ENCODE peak calls at places on chromosome 6, in seven cellular contexts. K is HCT116, S is transverse colon, Y is sigmoid colon, N is vagina, I is breast epithelium, U is GM12892. L is an unnamed sample.

GRCh38 chr6:106749611-106750010 is 120.2 kb downstream of the QRSL1 start:
- DNase-seq in U (no peak), Y (no peak), K (no peak), N (no peak), I (no peak), S (no peak), L (no peak)

GRCh38 chr6:85364354-85364753 is 85.5 kb upstream of the NT5E start:
- DNase-seq in N (no peak), K (peak), I (no peak), U (no peak), S (no peak), Y (no peak), L (no peak)

GRCh38 chr6:56366112-56366852 is 118.9 kb upstream of the COL21A1 start:
- DNase-seq in K (no peak), I (no peak), Y (no peak), N (no peak), U (no peak), S (no peak), L (no peak)

GRCh38 chr6:113879186-113880096 is 22.3 kb downstream of the MARCKS start:
- DNase-seq in K (peak), I (no peak), U (no peak), Y (peak), S (peak), N (no peak), L (no peak)

GRCh38 chr6:259901-260508 is 32.3 kb upstream of the DUSP22 start:
- DNase-seq in I (no peak), N (no peak), K (no peak), U (no peak), S (no peak), Y (no peak), L (no peak)

GRCh38 chr6:15132854-15133670 is 112.8 kb upstream of the JARID2 start:
- DNase-seq in N (no peak), I (no peak), Y (peak), U (no peak), K (peak), S (no peak), L (no peak)

GRCh38 chr6:144586986-144587385 is 301.9 kb downstream of the UTRN start:
- DNase-seq in Y (no peak), I (no peak), K (no peak), U (no peak), N (no peak), S (no peak), L (no peak)

GRCh38 chr6:44606976-44607375 is 219.5 kb downstream of the CDC5L start:
- DNase-seq in N (no peak), U (no peak), Y (no peak), K (no peak), I (no peak), S (no peak), L (no peak)

GRCh38 chr6:150241751-150242150 is 98.9 kb downstream of the PPP1R14C start:
- DNase-seq in I (no peak), Y (no peak), K (no peak), N (no peak), U (no peak), S (no peak), L (no peak)

GRCh38 chr6:5135783-5136376 is 50.7 kb downstream of the PPP1R3G start:
- DNase-seq in U (no peak), Y (no peak), N (peak), I (no peak), K (peak), S (no peak), L (no peak)

GRCh38 chr6:1346556-1347186 is 34.8 kb downstream of the FOXQ1 start:
- DNase-seq in S (no peak), K (no peak), N (no peak), I (no peak), U (no peak), Y (no peak), L (no peak)

GRCh38 chr6:117615981-117616961 is 14.0 kb upstream of the GOPC start:
- DNase-seq in U (no peak), N (no peak), S (no peak), Y (no peak), I (no peak), K (no peak), L (no peak)

GRCh38 chr6:116309657-116310056 is 29.9 kb upstream of the TSPYL1 start:
- DNase-seq in S (no peak), N (no peak), U (no peak), I (no peak), Y (no peak), K (no peak), L (no peak)

GRCh38 chr6:131792091-131792496 is 15.7 kb upstream of the ENPP1 start:
- DNase-seq in Y (no peak), N (no peak), K (no peak), I (no peak), U (no peak), S (no peak), L (no peak)

GRCh38 chr6:2959909-2960719 is 11.3 kb downstream of the SERPINB6 start:
- DNase-seq in U (no peak), K (no peak), N (no peak), I (no peak), S (no peak), Y (no peak), L (no peak)

GRCh38 chr6:158631678-158632537 is 12.6 kb downstream of the DYNLT1 start:
- DNase-seq in K (peak), S (peak), N (peak), U (no peak), Y (peak), I (no peak), L (no peak)

GRCh38 chr6:44219053-44219814 is 2.5 kb downstream of the MYMX start:
- DNase-seq in K (no peak), N (no peak), I (peak), U (peak), S (peak), Y (peak), L (peak)

GRCh38 chr6:106939848-106940247 is 34.7 kb downstream of the CD24 start:
- DNase-seq in S (no peak), Y (no peak), U (no peak), N (no peak), I (no peak), K (no peak), L (no peak)

GRCh38 chr6:99588618-99589289 is 17.9 kb upstream of the PRDM13 start:
- DNase-seq in S (peak), U (peak), N (no peak), Y (peak), I (peak), K (no peak), L (peak)

GRCh38 chr6:158220786-158221442 is 52.8 kb downstream of the GTF2H5 start:
- DNase-seq in I (peak), U (peak), Y (peak), K (peak), N (no peak), S (peak), L (no peak)

GRCh38 chr6:13336553-13336952 is 8.2 kb upstream of the TBC1D7 start:
- DNase-seq in U (peak), K (peak), S (peak), N (no peak), Y (peak), I (peak), L (no peak)

GRCh38 chr6:151058021-151058733 is 181.6 kb upstream of the AKAP12 start:
- DNase-seq in I (no peak), U (no peak), Y (no peak), N (no peak), K (no peak), S (no peak), L (no peak)

GRCh38 chr6:20092071-20092566 is 120.2 kb downstream of the MBOAT1 start:
- DNase-seq in U (no peak), S (no peak), I (no peak), K (peak), Y (no peak), N (no peak), L (no peak)

GRCh38 chr6:122400121-122400450 is 634 bp downstream of the HSF2 start:
- DNase-seq in K (no peak), Y (no peak), U (no peak), N (no peak), S (no peak), I (no peak), L (no peak)

GRCh38 chr6:122401104-122401503 is 1.7 kb downstream of the HSF2 start:
- DNase-seq in K (no peak), U (no peak), Y (no peak), I (no peak), S (no peak), N (no peak), L (no peak)

GRCh38 chr6:122400467-122401089 is 1.1 kb downstream of the HSF2 start:
- DNase-seq in K (no peak), U (no peak), I (no peak), S (no peak), N (no peak), Y (no peak), L (no peak)

GRCh38 chr6:122399055-122399347 is 451 bp upstream of the HSF2 start:
- DNase-seq in N (no peak), I (no peak), Y (no peak), K (no peak), S (no peak), U (no peak), L (no peak)

GRCh38 chr6:122399348-122400120 is at the start of gene HSF2:
- DNase-seq in I (peak), U (peak), Y (peak), K (peak), N (peak), S (peak), L (peak)
- TF ChIP-seq POLR2A in I (no peak), U (peak), Y (peak), K (no peak), N (no peak), S (peak), L (peak)

GRCh38 chr6:35727206-35727934 is 9.5 kb upstream of the ARMC12 start:
- DNase-seq in U (peak), Y (peak), N (no peak), K (no peak), S (peak), I (peak), L (peak)
- TF ChIP-seq POLR2AphosphoS5 in U (no peak), Y (peak), N (peak), K (peak), S (no peak), I (no peak), L (no peak)

GRCh38 chr6:37052027-37052628 is 46.7 kb downstream of the FGD2 start:
- DNase-seq in N (no peak), Y (peak), S (no peak), I (no peak), U (no peak), K (no peak), L (no peak)
- TF ChIP-seq POLR2A in N (no peak), Y (no peak), S (no peak), I (no peak), U (no peak), K (no peak), L (no peak)

GRCh38 chr6:25703005-25703404 is 51.0 kb downstream of the SCGN start:
- DNase-seq in K (no peak), N (no peak), Y (no peak), I (no peak), U (no peak), S (no peak), L (no peak)

GRCh38 chr6:25701807-25702206 is 49.8 kb downstream of the SCGN start:
- DNase-seq in Y (no peak), I (no peak), U (no peak), K (no peak), N (no peak), S (no peak), L (no peak)

GRCh38 chr6:25698631-25699030 is 46.6 kb downstream of the SCGN start:
- DNase-seq in U (no peak), K (no peak), Y (no peak), N (no peak), S (no peak), I (no peak), L (no peak)

GRCh38 chr6:25699649-25700048 is 47.6 kb downstream of the SCGN start:
- DNase-seq in N (no peak), S (no peak), K (no peak), I (no peak), U (no peak), Y (no peak), L (no peak)

DNA sequence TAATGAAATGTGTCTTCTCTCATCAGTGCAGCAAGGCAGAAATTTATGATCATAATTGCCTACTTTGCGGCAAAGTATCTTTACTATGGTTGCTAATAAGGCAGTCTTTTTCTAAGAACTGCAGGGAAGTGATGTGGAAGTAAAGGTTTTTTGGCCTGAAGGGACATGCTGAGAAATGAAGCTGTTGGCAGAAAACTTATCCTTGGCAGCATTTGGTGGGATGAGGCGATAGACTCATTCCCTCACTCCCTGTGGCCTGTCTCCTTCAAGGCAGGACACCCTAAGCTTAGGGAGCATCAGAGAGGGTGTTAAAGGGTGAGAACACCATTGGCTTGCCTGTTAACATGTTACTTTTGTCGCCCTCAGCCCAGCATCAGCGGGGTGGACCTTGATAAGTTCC is 48.8 kb downstream of the SCGN start:
- DNase-seq in S (no peak), K (no peak), Y (no peak), N (no peak), U (no peak), I (no peak), L (no peak)
- TF ChIP-seq POLR2AphosphoS5 in S (no peak), K (no peak), Y (no peak), N (no peak), U (no peak), I (no peak), L (no peak)

DNA sequence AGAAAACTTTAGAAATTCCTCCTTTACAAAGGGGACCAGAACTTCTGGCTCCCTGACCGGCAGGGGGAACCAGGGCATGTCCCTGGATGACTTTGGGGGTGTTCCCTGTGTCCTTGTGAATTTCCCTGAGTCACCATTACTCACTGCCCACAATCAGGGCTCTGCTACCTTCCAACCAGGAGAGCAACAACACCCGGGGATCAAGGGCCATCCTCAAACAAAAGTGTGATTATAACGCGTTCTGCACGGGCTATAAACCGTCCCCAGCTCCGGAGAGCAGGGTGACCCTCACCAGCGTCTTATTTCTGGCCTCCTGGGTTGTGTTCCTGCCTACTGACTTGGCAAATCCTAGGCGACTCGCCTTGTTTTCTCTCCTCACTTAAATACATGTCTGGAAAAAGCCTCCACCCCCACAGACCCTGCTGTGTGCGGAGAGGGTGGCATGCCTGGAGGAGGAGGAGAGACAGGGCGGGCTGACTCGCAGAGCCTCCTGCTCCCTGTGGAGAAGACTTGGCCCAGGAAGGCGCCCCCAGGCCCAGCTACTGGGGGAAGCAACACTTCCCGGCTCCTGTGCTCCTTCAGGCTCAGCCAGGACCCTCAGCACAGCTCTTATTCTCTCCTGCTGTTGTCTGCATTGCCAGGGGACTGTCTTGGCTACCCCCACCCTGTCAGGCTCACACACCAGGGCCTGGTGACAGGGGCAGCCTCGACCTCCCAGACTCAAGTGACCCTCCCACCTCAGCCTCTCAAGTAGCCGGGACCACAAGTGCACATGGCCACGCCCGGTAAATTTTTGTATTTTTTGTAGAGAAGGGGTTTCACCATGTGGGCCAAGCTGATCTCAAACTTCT is 54.1 kb downstream of the FGD2 start:
- DNase-seq in Y (peak), U (no peak), N (no peak), I (no peak), S (peak), K (peak), L (no peak)
- TF ChIP-seq POLR2A in Y (no peak), U (no peak), N (no peak), I (no peak), S (no peak), K (no peak), L (no peak)

DNA sequence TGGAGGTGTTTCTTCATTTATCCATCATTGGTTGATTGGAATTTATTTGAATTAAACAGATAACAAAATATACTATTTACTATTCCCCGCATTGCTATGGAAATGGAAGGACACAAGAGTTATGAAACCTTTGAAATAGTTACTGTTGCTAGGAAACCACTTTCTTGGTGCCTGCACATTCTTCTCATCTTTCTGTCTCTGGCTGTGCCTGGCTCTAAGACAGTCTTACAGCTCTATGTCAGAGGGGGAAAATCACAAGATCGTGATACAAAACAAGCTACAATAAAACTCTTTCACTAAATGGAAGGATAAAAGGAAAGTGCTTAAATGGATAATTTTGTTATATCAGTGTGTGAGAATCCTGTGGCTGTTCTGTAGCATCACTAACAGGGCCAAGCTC is 453.0 kb downstream of the LMBRD1 start:
- DNase-seq in S (no peak), U (no peak), Y (no peak), N (no peak), I (no peak), K (no peak), L (no peak)
- TF ChIP-seq POLR2AphosphoS5 in S (no peak), U (no peak), Y (no peak), N (no peak), I (no peak), K (no peak), L (no peak)

GRCh38 chr6:41284726-41285125 is 1.8 kb downstream of the TREM1 start:
- DNase-seq in U (no peak), K (no peak), I (no peak), S (no peak), Y (no peak), N (no peak), L (no peak)

GRCh38 chr6:41283597-41283996 is 2.9 kb downstream of the TREM1 start:
- DNase-seq in S (no peak), U (no peak), I (no peak), K (no peak), Y (no peak), N (no peak), L (no peak)

GRCh38 chr6:41289815-41290214 is 3.3 kb upstream of the TREM1 start:
- DNase-seq in U (no peak), I (no peak), N (no peak), S (no peak), Y (no peak), K (no peak), L (no peak)

GRCh38 chr6:41288025-41288777 is 1.7 kb upstream of the TREM1 start:
- DNase-seq in I (no peak), U (no peak), N (no peak), K (no peak), Y (no peak), S (no peak), L (no peak)

DNA sequence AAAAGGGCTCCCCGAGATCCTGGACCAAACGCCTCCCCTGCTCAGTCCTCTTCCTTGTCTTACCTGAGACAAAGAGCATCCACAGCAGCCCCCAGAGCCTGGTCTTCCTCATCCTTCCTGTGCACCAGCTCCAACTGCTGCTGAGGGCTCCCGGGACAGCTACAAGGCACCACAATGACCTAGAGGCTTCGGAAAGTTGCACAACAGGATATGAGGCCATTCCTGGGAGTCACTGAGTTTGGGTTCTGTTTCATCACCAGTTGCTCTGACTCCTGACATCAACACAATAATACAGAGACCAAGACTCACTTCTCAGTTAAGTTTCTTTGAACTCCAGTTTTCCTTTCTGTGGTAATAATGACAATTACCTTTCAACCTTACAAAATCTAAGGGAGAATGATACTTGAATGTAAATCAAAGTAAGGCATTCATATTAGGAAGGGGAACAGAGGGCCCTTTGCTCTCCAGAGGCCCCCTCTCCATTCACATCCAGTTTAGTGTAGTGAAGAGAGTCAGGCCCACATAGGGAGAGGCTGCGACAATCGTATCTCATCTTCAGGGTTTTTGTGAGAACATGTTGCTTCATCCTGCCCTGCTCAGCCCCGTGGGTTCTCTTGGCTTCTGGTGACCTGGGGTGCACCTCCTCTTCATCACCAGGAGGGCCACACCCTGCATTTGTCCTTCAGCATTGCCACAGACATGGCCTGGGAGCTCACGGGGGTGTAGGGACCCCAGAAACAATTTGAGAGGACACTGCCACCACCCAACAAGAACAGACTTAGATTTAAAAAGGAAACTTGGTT is at the start of gene TREM1:
- DNase-seq in U (no peak), N (no peak), S (peak), K (no peak), I (no peak), Y (peak), L (no peak)
- TF ChIP-seq POLR2A in U (no peak), N (no peak), S (no peak), K (no peak), I (no peak), Y (no peak), L (no peak)

GRCh38 chr6:68031054-68031453 is 604.0 kb upstream of the ADGRB3 start:
- DNase-seq in K (no peak), Y (no peak), I (no peak), S (no peak), U (no peak), N (no peak), L (no peak)

GRCh38 chr6:68026483-68026882 is 608.6 kb upstream of the ADGRB3 start:
- DNase-seq in I (no peak), N (no peak), Y (no peak), K (no peak), U (no peak), S (no peak), L (no peak)

DNA sequence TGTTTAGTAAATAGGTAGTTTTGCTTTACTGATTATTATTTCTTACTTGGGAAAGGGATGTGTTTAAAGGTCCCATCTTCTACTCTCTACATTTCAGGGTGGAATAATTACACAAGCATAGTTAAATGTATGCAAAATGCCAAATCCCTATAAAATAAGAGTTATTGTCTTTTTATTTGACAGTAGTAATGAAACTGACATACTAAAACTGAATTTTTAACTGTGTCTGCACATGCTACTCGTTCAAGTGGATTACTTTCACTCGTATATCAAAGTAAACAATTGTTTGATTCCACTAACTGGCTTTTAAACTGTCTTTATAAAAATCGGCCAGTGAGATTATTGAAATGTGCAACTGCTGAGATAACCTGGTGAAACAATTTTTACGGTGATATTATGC is 602.9 kb upstream of the ADGRB3 start:
- DNase-seq in K (no peak), S (no peak), I (no peak), N (no peak), U (no peak), Y (no peak), L (no peak)
- TF ChIP-seq POLR2AphosphoS5 in K (no peak), S (no peak), I (no peak), N (no peak), U (no peak), Y (no peak), L (no peak)

L was measured in GM12891.